ENCODE peak calls at places on chromosomes 13 and 19, in six cellular contexts. Y, I, X, A, O and W are unnamed samples.

GRCh38 chr13:20997301-20998061 is 63.9 kb downstream of the LATS2 start:
- DNase-seq in I (no peak), X (no peak), Y (no peak), A (no peak), O (no peak), W (peak)

GRCh38 chr19:2982983-2983350 is 5.6 kb downstream of the TLE6 start:
- DNase-seq in A (peak), O (peak), Y (peak), I (peak), X (peak), W (peak)

GRCh38 chr19:49363265-49364082 is at the start of gene DKKL1:
- DNase-seq in Y (peak), O (peak), A (peak), X (peak), I (peak), W (peak)

GRCh38 chr19:6270076-6270745 is 9.6 kb downstream of the MLLT1 start:
- DNase-seq in O (no peak), X (no peak), I (no peak), Y (no peak), A (no peak), W (no peak)

GRCh38 chr19:32498641-32499200 is 82.3 kb upstream of the PDCD5 start:
- DNase-seq in O (no peak), Y (no peak), X (no peak), A (no peak), I (no peak), W (no peak)

GRCh38 chr19:2475018-2475701 is 767 bp upstream of the GADD45B start:
- DNase-seq in X (peak), I (peak), O (no peak), Y (peak), A (peak), W (peak)

GRCh38 chr19:46678110-46678732 is 17.2 kb upstream of the DACT3 start:
- DNase-seq in X (no peak), I (no peak), A (no peak), O (peak), Y (no peak), W (no peak)

GRCh38 chr19:55419624-55420236 is 12.1 kb upstream of the UBE2S start:
- DNase-seq in Y (no peak), X (no peak), O (no peak), I (no peak), A (no peak), W (no peak)

GRCh38 chr13:51957377-51958216 is 53.7 kb downstream of the ATP7B start:
- DNase-seq in I (no peak), O (no peak), X (no peak), Y (no peak), A (no peak), W (no peak)

GRCh38 chr19:42140125-42140754 is 8.0 kb upstream of the POU2F2 start:
- DNase-seq in O (no peak), X (peak), A (no peak), I (peak), Y (peak), W (peak)
- TF ChIP-seq CTCF in O (no peak), X (no peak), A (no peak), I (no peak), Y (no peak), W (no peak)

GRCh38 chr19:7680606-7681335 is at the start of gene TRAPPC5:
- DNase-seq in A (peak), I (peak), X (peak), O (peak), Y (peak), W (peak)

GRCh38 chr19:7676854-7677253 is at the start of gene MCEMP1:
- DNase-seq in A (no peak), I (no peak), Y (no peak), X (peak), O (no peak), W (no peak)

GRCh38 chr19:7677664-7678311 is 898 bp downstream of the MCEMP1 start:
- DNase-seq in A (no peak), X (no peak), O (no peak), Y (no peak), I (no peak), W (no peak)

GRCh38 chr19:7679771-7680605 is 645 bp upstream of the TRAPPC5 start:
- DNase-seq in O (no peak), Y (no peak), A (no peak), X (no peak), I (no peak), W (no peak)

GRCh38 chr19:7679017-7679720 is 1.5 kb upstream of the TRAPPC5 start:
- DNase-seq in I (no peak), A (no peak), Y (no peak), X (no peak), O (no peak), W (no peak)
- TF ChIP-seq CTCF in I (no peak), A (no peak), Y (no peak), X (no peak), O (peak), W (no peak)

GRCh38 chr13:112967666-112968379 is 1.2 kb upstream of the MCF2L start:
- DNase-seq in Y (no peak), O (no peak), X (no peak), I (no peak), A (no peak), W (no peak)

GRCh38 chr13:112969692-112970338 is 801 bp downstream of the MCF2L start:
- DNase-seq in O (no peak), X (no peak), A (no peak), Y (no peak), I (no peak), W (no peak)

GRCh38 chr13:112966776-112967175 is 2.2 kb upstream of the MCF2L start:
- DNase-seq in X (no peak), O (no peak), A (no peak), I (no peak), Y (no peak), W (no peak)

GRCh38 chr13:112968910-112969691 is at the start of gene MCF2L:
- DNase-seq in O (no peak), X (peak), A (no peak), I (peak), Y (no peak), W (peak)

DNA sequence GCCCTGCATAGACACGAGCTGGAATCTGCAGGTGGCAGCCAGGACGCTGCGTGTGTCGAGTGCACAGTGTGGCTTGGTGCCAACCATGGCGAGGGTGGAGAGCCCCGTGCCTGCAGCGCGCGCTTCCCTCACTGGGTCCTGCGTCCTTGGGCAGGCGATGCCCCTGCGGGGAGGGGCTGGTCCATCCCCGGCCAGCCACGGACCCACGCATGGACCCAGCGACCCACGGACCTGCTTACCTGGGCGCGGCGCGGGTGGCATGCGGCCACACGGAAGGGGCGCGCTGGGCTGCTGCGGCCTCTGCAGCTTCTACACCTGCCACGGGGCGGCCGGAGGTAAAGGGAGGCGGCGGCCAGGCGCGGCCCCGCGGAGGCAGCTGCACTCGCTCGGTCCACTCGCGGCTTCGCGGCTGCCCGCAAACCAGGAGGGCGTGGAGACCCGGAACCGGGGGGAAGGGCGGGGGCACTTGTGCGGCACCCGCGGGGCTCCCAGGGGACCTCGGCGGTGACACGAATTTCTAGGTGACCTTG is 569 bp upstream of the MCF2L start:
- DNase-seq in O (no peak), X (peak), A (peak), I (peak), Y (no peak), W (peak)
- TF ChIP-seq CTCF in O (no peak), X (no peak), A (no peak), I (no peak), Y (no peak), W (peak)

GRCh38 chr19:30783936-30784335 is 411.8 kb downstream of the ZNF536 start:
- DNase-seq in X (no peak), O (no peak), Y (no peak), I (no peak), A (no peak), W (no peak)

GRCh38 chr19:30784850-30785459 is 412.8 kb downstream of the ZNF536 start:
- DNase-seq in I (peak), Y (peak), A (no peak), O (no peak), X (peak), W (peak)

GRCh38 chr19:30788105-30788765 is 416.1 kb downstream of the ZNF536 start:
- DNase-seq in Y (no peak), X (peak), O (no peak), I (no peak), A (no peak), W (no peak)

GRCh38 chr19:30783212-30783611 is 411.0 kb downstream of the ZNF536 start:
- DNase-seq in Y (no peak), X (peak), A (no peak), O (no peak), I (no peak), W (no peak)

GRCh38 chr19:30785728-30786127 is 413.5 kb downstream of the ZNF536 start:
- DNase-seq in Y (no peak), X (peak), O (no peak), I (no peak), A (no peak), W (no peak)
- TF ChIP-seq CTCF in Y (no peak), X (no peak), O (no peak), I (no peak), A (no peak), W (no peak)

GRCh38 chr13:109715902-109716301 is 70.5 kb downstream of the IRS2 start:
- DNase-seq in Y (peak), X (no peak), A (no peak), I (no peak), O (no peak), W (no peak)
- TF ChIP-seq CTCF in Y (no peak), X (no peak), A (no peak), I (no peak), O (no peak), W (no peak)

GRCh38 chr13:23822252-23822824 is 66.9 kb downstream of the MIPEP start:
- DNase-seq in A (no peak), Y (no peak), I (no peak), O (no peak), X (no peak), W (no peak)
- TF ChIP-seq CTCF in A (no peak), Y (no peak), I (no peak), O (no peak), X (no peak), W (no peak)

GRCh38 chr19:35978271-35978670 is 16.7 kb upstream of the SDHAF1 start:
- DNase-seq in X (no peak), I (no peak), O (no peak), Y (no peak), A (no peak), W (no peak)

GRCh38 chr19:35973487-35973886 is 21.5 kb upstream of the SDHAF1 start:
- DNase-seq in Y (no peak), O (no peak), A (no peak), I (no peak), X (no peak), W (no peak)

GRCh38 chr19:35975608-35976214 is 19.3 kb upstream of the SDHAF1 start:
- DNase-seq in X (no peak), Y (no peak), I (no peak), O (peak), A (no peak), W (no peak)

GRCh38 chr19:35978832-35979365 is 16.1 kb upstream of the SDHAF1 start:
- DNase-seq in I (no peak), X (no peak), Y (no peak), O (no peak), A (no peak), W (no peak)

GRCh38 chr19:35977446-35978222 is 17.4 kb upstream of the SDHAF1 start:
- DNase-seq in A (no peak), X (no peak), O (no peak), Y (no peak), I (no peak), W (no peak)
- TF ChIP-seq CTCF in A (no peak), X (no peak), O (no peak), Y (no peak), I (no peak), W (no peak)

DNA sequence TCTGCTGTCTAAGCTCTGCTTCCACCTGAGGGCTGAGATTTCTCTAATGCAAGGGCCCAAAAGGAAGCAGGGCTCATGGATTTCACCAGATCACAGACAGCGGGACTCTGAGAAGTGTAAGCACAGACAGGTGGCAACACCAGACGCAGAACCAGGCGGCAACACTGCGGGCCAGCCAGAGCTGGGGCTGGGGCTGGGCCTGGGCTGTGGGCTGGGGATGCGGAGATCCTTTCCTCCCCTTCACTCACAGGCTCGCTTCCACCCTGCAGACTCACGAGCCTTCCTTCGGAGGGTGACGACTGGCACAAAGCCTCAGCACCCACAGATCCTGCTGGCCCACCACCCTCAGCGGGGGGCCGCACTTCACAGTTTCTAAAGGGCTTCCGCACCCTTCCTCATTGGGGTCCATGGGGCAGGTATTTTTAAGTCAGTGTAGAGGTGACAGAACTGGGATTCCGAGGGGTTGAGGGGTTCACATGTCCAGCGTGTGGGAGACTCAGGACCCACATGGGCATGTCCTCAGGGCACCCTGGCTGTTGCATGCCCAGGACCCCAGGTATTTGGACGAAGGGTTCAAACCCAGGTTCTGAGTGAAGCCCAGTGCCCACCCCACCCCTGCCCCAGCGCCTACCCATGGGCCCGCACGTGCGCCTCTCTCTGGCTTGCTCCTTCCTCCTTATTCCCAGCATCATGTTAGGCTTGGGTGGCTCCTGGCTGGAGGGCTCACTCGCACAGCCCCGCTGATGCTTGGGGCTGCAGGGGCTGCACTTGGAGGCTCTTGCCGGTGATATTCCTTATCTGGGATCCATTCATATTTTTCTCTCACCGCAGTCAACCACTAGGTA is 137.3 kb upstream of the GPR12 start:
- DNase-seq in X (no peak), O (no peak), A (no peak), Y (no peak), I (no peak), W (no peak)
- TF ChIP-seq CTCF in X (no peak), O (no peak), A (no peak), Y (no peak), I (no peak), W (no peak)

GRCh38 chr19:44637390-44637764 is 6.3 kb upstream of the PVR start:
- DNase-seq in I (no peak), A (no peak), X (no peak), Y (no peak), O (no peak), W (no peak)

GRCh38 chr19:44634785-44635184 is 8.9 kb upstream of the PVR start:
- DNase-seq in I (no peak), X (no peak), Y (no peak), A (no peak), O (no peak), W (no peak)

GRCh38 chr19:44636439-44637389 is 7.0 kb upstream of the PVR start:
- DNase-seq in A (no peak), O (no peak), X (no peak), Y (no peak), I (no peak), W (no peak)

GRCh38 chr19:44640518-44640917 is 3.2 kb upstream of the PVR start:
- DNase-seq in I (no peak), X (no peak), O (no peak), Y (no peak), A (no peak), W (no peak)

DNA sequence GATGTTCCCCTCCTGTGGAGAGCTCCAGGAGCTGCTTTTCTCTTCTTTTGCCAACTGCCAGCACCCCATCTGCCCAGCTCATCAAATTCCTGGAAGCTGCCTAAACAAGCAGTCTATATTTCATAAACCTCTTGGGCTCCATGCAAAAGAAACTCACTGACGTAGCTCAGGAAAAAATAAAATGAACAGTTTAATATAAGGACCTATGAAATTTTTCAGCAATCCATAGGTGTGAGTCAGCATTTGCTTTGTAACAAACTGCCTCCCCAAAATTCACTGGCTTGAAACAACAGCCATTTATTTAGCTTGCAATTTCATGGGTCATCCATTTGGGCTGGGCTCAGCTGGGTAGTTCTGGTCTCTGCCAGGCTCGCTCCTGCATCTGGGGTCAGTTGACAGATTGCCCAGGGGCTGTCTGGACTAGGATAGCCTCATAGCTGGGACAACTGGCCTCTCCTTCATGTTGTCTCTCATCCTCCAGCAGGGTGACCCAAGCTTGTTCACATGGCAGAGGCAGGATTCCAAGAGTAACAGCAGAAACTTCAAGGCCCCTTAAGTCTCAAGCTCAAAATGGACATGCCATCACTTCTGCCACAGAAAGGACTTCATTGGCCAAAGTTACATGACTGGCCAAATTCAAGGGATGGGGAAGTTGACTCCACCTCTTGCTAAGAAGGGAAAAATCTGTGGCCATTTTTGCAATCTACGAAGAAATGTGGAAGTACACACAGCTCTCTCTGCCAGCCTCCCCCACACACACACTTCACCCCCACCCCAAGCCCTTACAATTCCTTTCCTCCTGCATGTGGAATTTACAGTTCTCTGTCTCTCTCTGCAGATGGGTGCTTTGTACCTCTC is 7.9 kb upstream of the PVR start:
- DNase-seq in Y (no peak), I (no peak), X (no peak), A (no peak), O (no peak), W (no peak)
- TF ChIP-seq CTCF in Y (no peak), I (no peak), X (no peak), A (no peak), O (no peak), W (no peak)

DNA sequence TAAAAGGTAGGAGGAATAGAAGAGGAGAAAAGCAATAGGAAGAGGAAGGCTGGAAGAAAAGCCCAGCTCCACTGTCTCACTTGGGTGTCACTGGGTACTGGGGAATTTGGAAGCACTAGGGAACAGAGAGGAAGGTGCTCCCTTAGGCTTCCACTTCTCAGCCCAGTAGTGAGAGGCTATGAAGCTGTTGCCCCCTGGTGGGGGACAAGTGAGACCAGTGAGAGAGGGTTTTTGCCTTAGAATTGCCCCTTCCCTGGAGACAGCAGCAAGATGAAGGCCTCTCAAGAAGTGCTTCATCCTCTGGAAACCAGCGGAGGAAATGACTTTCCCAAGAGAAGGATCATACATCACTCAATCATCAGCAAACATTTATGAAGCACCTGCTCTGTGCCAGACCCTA is 4.7 kb upstream of the ZNF606 start:
- DNase-seq in Y (no peak), X (no peak), A (no peak), O (no peak), I (no peak), W (no peak)
- TF ChIP-seq CTCF in Y (no peak), X (no peak), A (no peak), O (no peak), I (no peak), W (peak)